ENCODE peak calls at places on chromosomes 7 and 10, in six cellular contexts. W, X, N, C, L and Q are unnamed samples.

GRCh38 chr7:76372984-76373833 is 14.4 kb upstream of the YWHAG start:
- DNase-seq in W (no peak), L (no peak), N (no peak), C (no peak), X (peak; percentile 41), Q (no peak)

GRCh38 chr10:34430685-34431084 is 384.4 kb downstream of the PARD3 start:
- DNase-seq in L (no peak), X (no peak), N (no peak), W (no peak), C (no peak), Q (no peak)

GRCh38 chr10:14244801-14245211 is 85.9 kb downstream of the FRMD4A start:
- DNase-seq in W (no peak), X (no peak), C (no peak), N (no peak), L (no peak), Q (no peak)

GRCh38 chr7:100778061-100778621 is 44.7 kb downstream of the ZAN start:
- DNase-seq in W (no peak), L (no peak), C (no peak), X (no peak), N (no peak), Q (no peak)

GRCh38 chr10:91198781-91199180 is 21.7 kb upstream of the PCGF5 start:
- DNase-seq in X (peak; percentile 57), W (no peak), C (no peak), N (no peak), L (no peak), Q (no peak)

GRCh38 chr10:122163182-122164027 is 107.7 kb upstream of the BTBD16 start:
- DNase-seq in N (peak; percentile 68), C (peak; percentile 84), W (peak; percentile 25), L (peak; percentile 94), X (no peak), Q (peak; percentile 96)

GRCh38 chr10:75449320-75450061 is 18.1 kb downstream of the LRMDA start:
- DNase-seq in C (no peak), W (no peak), X (peak; percentile 48), L (no peak), N (no peak), Q (no peak)

GRCh38 chr10:19704544-19704943 is 111.7 kb upstream of the PLXDC2 start:
- DNase-seq in C (no peak), N (no peak), L (no peak), W (no peak), X (no peak), Q (no peak)

GRCh38 chr7:30530373-30530772 is 25.7 kb upstream of the GGCT start:
- DNase-seq in W (no peak), L (no peak), X (no peak), C (no peak), N (no peak), Q (no peak)

GRCh38 chr10:122344741-122345258 is 29.7 kb upstream of the PLEKHA1 start:
- DNase-seq in N (no peak), W (peak; percentile 31), X (peak; percentile 29), C (no peak), L (no peak), Q (no peak)

GRCh38 chr7:138459300-138460175 is 521 bp upstream of the TRIM24 start:
- DNase-seq in N (peak; percentile 99), L (peak; percentile 98), C (peak; percentile 97), W (no peak), X (peak; percentile 97), Q (no peak)

GRCh38 chr7:129017933-129018538 is 36.9 kb downstream of the TNPO3 start:
- DNase-seq in N (no peak), C (no peak), X (no peak), W (no peak), L (no peak), Q (no peak)

GRCh38 chr7:66657798-66658197 is 29.1 kb downstream of the KCTD7 start:
- DNase-seq in C (no peak), X (no peak), N (no peak), L (no peak), W (no peak), Q (no peak)

GRCh38 chr7:80826520-80827237 is 92.2 kb downstream of the SEMA3C start:
- DNase-seq in L (no peak), N (no peak), W (no peak), C (no peak), X (no peak), Q (no peak)

GRCh38 chr7:29639887-29640600 is 76.4 kb downstream of the PRR15 start:
- DNase-seq in W (no peak), L (no peak), X (no peak), N (no peak), C (no peak), Q (peak; percentile 37)

GRCh38 chr7:98252655-98253054 is 623 bp upstream of the TECPR1 start:
- DNase-seq in N (no peak), W (no peak), L (no peak), X (no peak), C (no peak), Q (no peak)

GRCh38 chr7:92797693-92798092 is 38.7 kb downstream of the CDK6 start:
- DNase-seq in X (no peak), W (no peak), C (no peak), N (no peak), L (no peak), Q (no peak)

GRCh38 chr7:42014625-42015412 is 222.2 kb downstream of the GLI3 start:
- DNase-seq in C (peak; percentile 54), X (no peak), L (peak; percentile 14), W (no peak), N (no peak), Q (peak; percentile 69)

GRCh38 chr10:79407811-79408795 is 37.3 kb downstream of the ZCCHC24 start:
- DNase-seq in W (peak; percentile 51), C (no peak), L (no peak), N (no peak), X (no peak), Q (no peak)

GRCh38 chr7:117038408-117038807 is 85.1 kb downstream of the ST7 start:
- DNase-seq in W (no peak), C (no peak), N (no peak), L (no peak), X (no peak), Q (no peak)

GRCh38 chr10:61487506-61487905 is 34.3 kb upstream of the TMEM26 start:
- DNase-seq in L (no peak), N (no peak), X (no peak), C (no peak), W (no peak), Q (no peak)

GRCh38 chr7:38070718-38071117 is 107.3 kb upstream of the STARD3NL start:
- DNase-seq in X (peak; percentile 31), L (peak; percentile 8), C (peak; percentile 56), N (peak; percentile 59), W (no peak), Q (peak; percentile 46)

GRCh38 chr7:30937426-30937825 is 25.8 kb downstream of the AQP1 start:
- DNase-seq in L (no peak), N (no peak), C (no peak), X (no peak), W (no peak), Q (no peak)

GRCh38 chr10:129963076-129963830 is 821 bp downstream of the EBF3 start:
- DNase-seq in L (peak; percentile 57), W (peak; percentile 40), C (peak; percentile 53), N (peak; percentile 59), X (no peak), Q (peak; percentile 85)

GRCh38 chr7:151683615-151684407 is 164.1 kb upstream of the RHEB start:
- DNase-seq in N (no peak), L (no peak), C (no peak), X (no peak), W (no peak), Q (peak; percentile 35)

GRCh38 chr7:157431951-157432540 is 95.2 kb downstream of the DNAJB6 start:
- DNase-seq in W (no peak), L (no peak), N (no peak), C (no peak), X (no peak), Q (no peak)

GRCh38 chr7:151404216-151405011 is 5.4 kb downstream of the WDR86 start:
- DNase-seq in L (no peak), N (no peak), C (no peak), W (no peak), X (peak; percentile 51), Q (peak; percentile 59)

DNA sequence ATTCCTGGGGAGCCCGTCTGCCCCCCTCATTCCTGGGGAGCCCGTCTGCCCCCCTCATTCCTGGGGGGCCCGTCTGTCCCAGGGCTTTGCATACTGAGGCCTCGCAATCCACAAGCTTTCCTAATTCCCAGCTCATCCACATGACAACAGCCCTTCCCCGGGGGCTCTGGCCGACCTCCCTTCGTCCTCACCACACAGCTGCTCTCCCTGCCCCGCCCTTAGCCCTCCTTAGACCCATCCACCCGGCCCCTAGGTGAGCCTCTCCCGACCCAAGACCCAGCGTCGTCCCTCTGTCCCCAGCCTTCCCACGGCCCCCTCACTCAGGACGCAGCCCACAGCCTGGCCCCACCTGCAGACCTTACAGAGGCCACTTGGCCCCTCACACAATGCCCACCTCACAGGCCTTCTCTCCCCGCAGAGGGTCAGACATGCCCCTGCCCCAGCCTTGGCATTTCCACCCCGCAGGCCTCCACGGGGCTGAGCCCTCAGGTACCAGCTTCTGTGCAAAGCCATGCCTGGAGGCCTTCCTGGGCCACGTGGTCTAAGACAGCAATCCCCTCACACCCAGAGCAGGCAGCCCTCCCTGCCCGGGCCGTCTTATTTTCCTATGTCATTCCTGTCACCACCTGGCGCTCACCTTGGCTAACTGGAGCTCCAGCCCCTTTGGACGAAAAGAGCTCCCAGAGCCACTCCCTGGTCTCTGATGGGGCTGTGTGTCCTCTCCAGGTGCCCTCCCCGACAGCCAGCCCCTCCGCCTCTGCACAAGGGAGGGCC is 3.5 kb upstream of the FAM20C start:
- DNase-seq in N (no peak), C (no peak), W (no peak), X (no peak), L (no peak), Q (peak; percentile 92)
- H3K27me3 ChIP-seq in N (peaks cover 10% of the 10 kb centered on the region), C (no peaks in the 10 kb centered on the region), W (peaks cover 24% of the 10 kb centered on the region), X (no peaks in the 10 kb centered on the region), L (peaks cover 21% of the 10 kb centered on the region), Q (peaks cover 5% of the 10 kb centered on the region)

GRCh38 chr10:93280121-93280698 is 201.9 kb downstream of the MYOF start:
- DNase-seq in W (no peak), L (no peak), N (no peak), X (no peak), C (peak; percentile 20), Q (peak; percentile 49)
- H3K4me3 ChIP-seq in W (no peak overlapping the region), L (no peak overlapping the region), N (no peak overlapping the region), X (no peak overlapping the region), C (no peak overlapping the region), Q (no peak overlapping the region)

DNA sequence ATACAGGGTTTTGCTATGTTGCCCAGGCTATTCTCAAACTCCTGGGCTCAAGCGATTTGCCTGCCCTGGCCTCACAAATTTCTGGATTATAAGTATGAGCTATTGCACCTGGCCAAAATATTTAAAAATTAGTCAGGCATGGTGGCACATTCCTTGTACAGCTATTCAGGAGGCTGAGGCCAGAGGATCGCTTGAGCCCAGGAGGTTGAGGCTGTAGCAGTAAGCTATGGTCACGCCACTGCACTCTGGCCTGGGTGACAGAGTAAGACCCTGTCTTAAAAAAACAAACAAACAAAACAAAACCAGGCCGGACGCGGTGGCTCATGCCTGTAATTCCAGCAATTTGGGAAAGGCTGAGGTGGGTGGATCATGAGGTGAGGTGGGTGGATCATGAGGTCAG is 14.5 kb upstream of the SIRT1 start:
- DNase-seq in N (no peak), W (no peak), C (no peak), X (no peak), L (no peak), Q (no peak)
- H3K27me3 ChIP-seq in N (no peaks in the 10 kb centered on the region), W (no peaks in the 10 kb centered on the region), C (no peaks in the 10 kb centered on the region), X (no peaks in the 10 kb centered on the region), L (no peaks in the 10 kb centered on the region), Q (no peaks in the 10 kb centered on the region)

GRCh38 chr10:94412439-94412838 is 10.1 kb downstream of the TBC1D12 start:
- DNase-seq in N (no peak), W (no peak), X (no peak), L (no peak), C (no peak), Q (no peak)
- H3K4me3 ChIP-seq in N (no peak overlapping the region), W (no peak overlapping the region), X (no peak overlapping the region), L (no peak overlapping the region), C (no peak overlapping the region), Q (no peak overlapping the region)